ENCODE peak calls at places on chromosomes 3 and 15, in four cellular contexts. D, A, L and M are unnamed samples.

GRCh38 chr15:76176059-76176458 is 116.3 kb downstream of the TMEM266 start:
- DNase-seq in A (no peak), D (no peak), L (no peak), M (no peak)

GRCh38 chr3:135513106-135514063 is 452.1 kb upstream of the PPP2R3A start:
- DNase-seq in D (no peak), A (peak; percentile 6), L (no peak), M (no peak)

GRCh38 chr3:129475863-129476262 is 35.8 kb downstream of the IFT122 start:
- DNase-seq in L (no peak), D (no peak), A (no peak), M (no peak)

GRCh38 chr3:114764056-114764492 is 383.0 kb downstream of the ZBTB20 start:
- DNase-seq in L (no peak), D (no peak), A (no peak), M (no peak)

GRCh38 chr3:70856414-70857162 is 544.1 kb upstream of the MDFIC2 start:
- DNase-seq in A (no peak), D (no peak), L (no peak), M (no peak)

GRCh38 chr3:43747641-43748040 is 56.9 kb downstream of the ABHD5 start:
- DNase-seq in D (no peak), L (no peak), A (no peak), M (no peak)

GRCh38 chr3:126422121-126422520 is 27.4 kb downstream of the CFAP100 start:
- DNase-seq in D (no peak), L (no peak), A (no peak), M (no peak)

GRCh38 chr3:129441215-129441614 is 1.2 kb downstream of the IFT122 start:
- DNase-seq in L (no peak), A (peak; percentile 1), D (no peak), M (no peak)

GRCh38 chr15:62568004-62568403 is 402.9 kb upstream of the C2CD4B start:
- DNase-seq in A (no peak), D (no peak), L (no peak), M (no peak)

GRCh38 chr3:16460886-16461285 is 52.6 kb downstream of the RFTN1 start:
- DNase-seq in L (no peak), D (no peak), A (peak; percentile 93), M (no peak)

GRCh38 chr3:136982520-136983138 is 24.8 kb downstream of the IL20RB start:
- DNase-seq in A (no peak), D (no peak), L (no peak), M (no peak)

GRCh38 chr15:75364881-75365280 is 3.5 kb downstream of the MAN2C1 start:
- DNase-seq in A (no peak), L (no peak), D (no peak), M (no peak)

GRCh38 chr3:127888564-127889107 is 26.4 kb upstream of the KBTBD12 start:
- DNase-seq in D (no peak), A (no peak), L (no peak), M (no peak)

GRCh38 chr3:157176108-157176507 is 16.2 kb upstream of the CCNL1 start:
- DNase-seq in D (no peak), L (no peak), A (no peak), M (no peak)

GRCh38 chr3:4656059-4656458 is 162.9 kb downstream of the ITPR1 start:
- DNase-seq in A (peak; percentile 58), D (peak; percentile 26), L (peak; percentile 87), M (peak; percentile 35)

GRCh38 chr15:78264304-78265136 is at the start of gene DNAJA4:
- DNase-seq in D (peak; percentile 60), A (no peak), L (peak; percentile 17), M (peak; percentile 49)